ENCODE peak calls at places on chromosomes 13 and 19, in six cellular contexts. K is GM12878, L is GM23248, T is hepatocyte, Q is neural progenitor cell, F is MM.1S. W is an unnamed sample.
A peak's percentile ranks its signal among the peaks of the same experiment; 100 is the strongest.

GRCh38 chr13:73767747-73768315 is 366.4 kb downstream of the KLF12 start:
- DNase-seq in K (no peak), Q (peak; percentile 50), T (no peak), F (no peak), L (no peak), W (no peak)

GRCh38 chr13:47025791-47026419 is 129.1 kb upstream of the HTR2A start:
- DNase-seq in L (no peak), K (no peak), T (no peak), Q (no peak), F (no peak), W (no peak)

GRCh38 chr13:36763322-36763721 is 55.7 kb upstream of the RFXAP start:
- DNase-seq in F (no peak), L (no peak), T (no peak), K (no peak), Q (no peak), W (no peak)

GRCh38 chr13:101706651-101707050 is 254.2 kb downstream of the ITGBL1 start:
- DNase-seq in L (peak; percentile 98), T (peak; percentile 5), F (no peak), Q (no peak), K (no peak), W (no peak)

GRCh38 chr13:60439201-60439600 is 42.2 kb downstream of the TDRD3 start:
- DNase-seq in Q (no peak), K (no peak), L (no peak), T (no peak), F (no peak), W (no peak)

GRCh38 chr13:19864339-19865309 is 1.2 kb upstream of the ZMYM5 start:
- DNase-seq in L (peak; percentile 84), T (peak; percentile 65), Q (peak; percentile 64), K (no peak), F (peak; percentile 53), W (peak; percentile 30)

GRCh38 chr13:100954430-100955361 is 280.1 kb upstream of the TMTC4 start:
- DNase-seq in T (no peak), Q (no peak), K (no peak), F (no peak), L (no peak), W (no peak)

GRCh38 chr19:4064551-4065260 is 2.0 kb downstream of the ZBTB7A start:
- DNase-seq in K (no peak), Q (peak; percentile 65), L (peak; percentile 65), F (no peak), T (peak; percentile 75), W (no peak)

GRCh38 chr19:1739960-1740629 is 13.2 kb upstream of the ONECUT3 start:
- DNase-seq in Q (no peak), F (no peak), T (no peak), L (no peak), K (no peak), W (no peak)

GRCh38 chr13:62171697-62172096 is 756.0 kb upstream of the PCDH20 start:
- DNase-seq in Q (no peak), F (no peak), T (no peak), K (no peak), L (no peak), W (no peak)

GRCh38 chr19:40745402-40745780 is 4.9 kb downstream of the ACTMAP start:
- DNase-seq in Q (no peak), K (no peak), F (no peak), T (no peak), L (peak; percentile 50), W (no peak)

GRCh38 chr19:20334760-20335159 is 167.7 kb downstream of the ZNF486 start:
- DNase-seq in F (no peak), T (no peak), L (no peak), K (no peak), Q (no peak), W (no peak)

GRCh38 chr19:37778613-37779138 is 710 bp downstream of the ZNF573 start:
- DNase-seq in F (no peak), T (peak; percentile 46), L (peak; percentile 47), K (no peak), Q (peak; percentile 1), W (peak; percentile 3)

GRCh38 chr19:11530432-11530831 is 1.5 kb upstream of the ECSIT start:
- DNase-seq in L (peak; percentile 81), F (peak; percentile 68), T (peak; percentile 73), K (no peak), Q (peak; percentile 89), W (peak; percentile 58)

GRCh38 chr13:51912511-51913225 is 50.9 kb downstream of the CCDC70 start:
- DNase-seq in F (no peak), Q (no peak), T (no peak), K (no peak), L (no peak), W (no peak)

GRCh38 chr13:99582511-99582910 is 81.2 kb downstream of the TM9SF2 start:
- DNase-seq in Q (no peak), K (no peak), T (no peak), L (no peak), F (no peak), W (no peak)

GRCh38 chr13:89294115-89294867 is 1623.1 kb downstream of the SLITRK5 start:
- DNase-seq in Q (no peak), K (no peak), F (no peak), L (no peak), T (no peak), W (no peak)

GRCh38 chr19:18153555-18154134 is 682 bp downstream of the PIK3R2 start:
- DNase-seq in K (no peak), L (peak; percentile 51), Q (peak; percentile 46), T (peak; percentile 55), F (peak; percentile 9), W (no peak)

GRCh38 chr13:48235814-48236135 is 2.8 kb downstream of the ITM2B start:
- DNase-seq in L (peak; percentile 19), K (no peak), T (no peak), Q (no peak), F (no peak), W (no peak)

GRCh38 chr19:2927032-2927430 is 17.7 kb downstream of the ZNF77 start:
- DNase-seq in L (no peak), Q (no peak), T (no peak), K (no peak), F (no peak), W (no peak)

GRCh38 chr19:38869160-38869835 is 8.8 kb downstream of the RINL start:
- DNase-seq in T (no peak), F (no peak), L (no peak), K (no peak), Q (no peak), W (no peak)

GRCh38 chr19:3615524-3616135 is 9.0 kb upstream of the TBXA2R start:
- DNase-seq in L (no peak), T (no peak), K (no peak), F (no peak), Q (no peak), W (no peak)

GRCh38 chr19:7915250-7916136 is 863 bp downstream of the TGFBR3L start:
- DNase-seq in K (no peak), T (no peak), F (no peak), L (no peak), Q (no peak), W (no peak)

GRCh38 chr19:7918615-7919421 is 1.3 kb upstream of the SNAPC2 start:
- DNase-seq in T (no peak), K (no peak), F (no peak), Q (no peak), L (no peak), W (no peak)

GRCh38 chr19:7916908-7917291 is 2.3 kb downstream of the TGFBR3L start:
- DNase-seq in T (no peak), F (no peak), Q (no peak), K (no peak), L (no peak), W (no peak)

GRCh38 chr19:7916137-7916907 is 1.7 kb downstream of the TGFBR3L start:
- DNase-seq in K (no peak), L (peak; percentile 78), F (peak; percentile 39), T (peak; percentile 67), Q (peak; percentile 74), W (no peak)

GRCh38 chr19:7917292-7918061 is 2.7 kb upstream of the SNAPC2 start:
- DNase-seq in K (no peak), L (peak; percentile 88), T (peak; percentile 85), Q (peak; percentile 86), F (peak; percentile 69), W (no peak)
- H3K4me2 ChIP-seq in K (no peak overlapping the region), L (peak overlapping the region; percentile 88), T (peak overlapping the region; percentile 95), Q (peak overlapping the region; percentile 99), F (peak overlapping the region; percentile 96), W (peak overlapping the region; percentile 88)

GRCh38 chr19:19170053-19170945 is at the start of gene MEF2B:
- DNase-seq in F (peak; percentile 89), Q (peak; percentile 94), K (no peak), L (peak; percentile 73), T (peak; percentile 89), W (peak; percentile 44)
- TF ChIP-seq EZH2 in F (no peak), Q (no peak), K (no peak), L (no peak), T (no peak), W (no peak)

GRCh38 chr13:110334841-110335490 is 27.9 kb downstream of the COL4A2 start:
- DNase-seq in K (no peak), F (no peak), L (no peak), T (no peak), Q (no peak), W (no peak)
- H3K4me2 ChIP-seq in K (no peak overlapping the region), F (no peak overlapping the region), L (no peak overlapping the region), T (no peak overlapping the region), Q (no peak overlapping the region), W (no peak overlapping the region)

GRCh38 chr13:113153810-113154748 is 4.4 kb upstream of the PROZ start:
- DNase-seq in K (peak; percentile 3), Q (peak; percentile 84), F (peak; percentile 67), L (peak; percentile 81), T (peak; percentile 90), W (peak; percentile 55)

GRCh38 chr13:113155201-113155600 is 3.2 kb upstream of the PROZ start:
- DNase-seq in K (no peak), L (peak; percentile 15), Q (no peak), T (no peak), F (no peak), W (no peak)

GRCh38 chr13:113151745-113152707 is 6.4 kb upstream of the PROZ start:
- DNase-seq in K (no peak), L (peak; percentile 81), T (peak; percentile 61), Q (no peak), F (peak; percentile 58), W (no peak)

GRCh38 chr13:113150545-113151365 is 7.7 kb upstream of the PROZ start:
- DNase-seq in K (no peak), T (no peak), F (no peak), L (no peak), Q (no peak), W (no peak)

DNA sequence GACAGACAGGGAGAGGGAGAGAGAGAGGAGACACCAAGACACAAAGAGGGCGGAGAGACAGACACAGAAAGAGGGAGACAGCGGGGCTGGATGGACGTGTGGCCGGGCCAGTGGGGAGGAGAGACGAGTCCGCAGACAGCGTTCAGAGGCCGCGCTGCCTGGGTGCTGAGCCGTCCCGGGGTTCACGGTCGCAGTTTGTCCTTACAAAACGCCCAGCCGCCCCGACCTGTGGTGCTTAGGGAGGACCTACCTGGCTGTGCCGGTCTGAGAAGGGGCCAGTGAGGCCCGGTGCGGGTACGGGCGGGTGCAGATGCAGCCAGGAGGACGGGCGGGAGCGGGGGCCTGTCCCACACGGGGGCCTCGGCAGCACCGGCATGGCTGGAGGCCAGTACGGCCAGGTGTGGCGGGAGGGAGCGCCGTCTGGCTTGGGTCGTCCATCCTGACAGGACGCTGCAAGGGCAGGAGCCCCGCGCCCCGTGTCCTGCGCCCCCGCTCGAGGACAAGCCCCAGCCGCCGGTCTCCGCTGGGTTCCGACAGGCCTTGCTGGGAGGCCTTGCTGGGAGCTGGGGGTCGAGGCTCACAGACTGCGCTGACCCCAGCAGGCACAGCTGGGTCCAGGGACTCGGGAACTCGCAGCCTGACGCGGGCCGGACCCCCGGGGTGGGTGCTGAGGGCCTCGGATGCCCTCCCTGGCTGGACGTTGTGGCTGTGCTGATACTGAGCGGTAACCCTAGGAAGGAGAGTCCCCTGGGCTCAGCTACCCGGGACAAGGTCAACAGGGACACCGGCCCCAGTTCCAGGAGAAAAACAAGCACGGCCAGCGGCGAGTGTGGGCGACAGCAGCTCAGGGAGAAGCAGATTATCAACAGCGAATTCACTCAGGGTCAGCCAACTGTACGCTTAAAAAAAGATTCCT is 5.3 kb upstream of the PROZ start:
- DNase-seq in K (no peak), L (peak; percentile 27), Q (peak; percentile 63), T (peak; percentile 71), F (no peak), W (peak; percentile 13)
- TF ChIP-seq EZH2 in K (no peak), L (no peak), Q (peak; percentile 75), T (no peak), F (no peak), W (no peak)

W was measured in PC-9.